ENCODE peak calls at places on chromosomes 1 and 21, in ten cellular contexts. One of them, this sample, is unnamed.

GRCh38 chr1:210830034-210831028 is 303.6 kb downstream of the KCNH1 start:
- DNase-seq in fibroblast of lung: no peak
- DNase-seq in HFFc6: no peak
- DNase-seq in cardiac muscle cell: no peak
- DNase-seq in thoracic aorta: no peak
- DNase-seq in Peyer's patch: no peak
- DNase-seq in endodermal cell: no peak
- DNase-seq in fibroblast of the aortic adventitia: no peak
- DNase-seq in B cell: no peak
- DNase-seq in neural crest cell: no peak
- DNase-seq in this sample: no peak

GRCh38 chr1:228224198-228225164 is 16.6 kb downstream of the OBSCN start:
- DNase-seq in fibroblast of lung: no peak
- DNase-seq in thoracic aorta: no peak
- DNase-seq in HFFc6: no peak
- DNase-seq in neural crest cell: no peak
- DNase-seq in cardiac muscle cell: no peak
- DNase-seq in Peyer's patch: no peak
- DNase-seq in endodermal cell: no peak
- DNase-seq in B cell: no peak
- DNase-seq in fibroblast of the aortic adventitia: no peak
- DNase-seq in this sample: no peak

GRCh38 chr1:222084996-222085395 is 343.1 kb upstream of the DUSP10 start:
- DNase-seq in thoracic aorta: no peak
- DNase-seq in B cell: no peak
- DNase-seq in cardiac muscle cell: no peak
- DNase-seq in endodermal cell: no peak
- DNase-seq in fibroblast of the aortic adventitia: peak
- DNase-seq in fibroblast of lung: no peak
- DNase-seq in HFFc6: peak
- DNase-seq in Peyer's patch: no peak
- DNase-seq in neural crest cell: no peak
- DNase-seq in this sample: no peak

GRCh38 chr1:245330951-245331350 is 176.2 kb downstream of the KIF26B start:
- DNase-seq in Peyer's patch: no peak
- DNase-seq in HFFc6: no peak
- DNase-seq in endodermal cell: no peak
- DNase-seq in fibroblast of the aortic adventitia: no peak
- DNase-seq in thoracic aorta: no peak
- DNase-seq in cardiac muscle cell: no peak
- DNase-seq in neural crest cell: no peak
- DNase-seq in B cell: no peak
- DNase-seq in fibroblast of lung: no peak
- DNase-seq in this sample: no peak

GRCh38 chr1:200279810-200280411 is 129.9 kb downstream of the ZNF281 start:
- DNase-seq in thoracic aorta: no peak
- DNase-seq in endodermal cell: peak
- DNase-seq in cardiac muscle cell: peak
- DNase-seq in B cell: no peak
- DNase-seq in fibroblast of lung: peak
- DNase-seq in Peyer's patch: peak
- DNase-seq in neural crest cell: peak
- DNase-seq in fibroblast of the aortic adventitia: peak
- DNase-seq in HFFc6: peak
- DNase-seq in this sample: no peak

GRCh38 chr1:32659581-32659980 is 8.6 kb downstream of the RBBP4 start:
- DNase-seq in B cell: no peak
- DNase-seq in Peyer's patch: no peak
- DNase-seq in cardiac muscle cell: no peak
- DNase-seq in thoracic aorta: no peak
- DNase-seq in HFFc6: no peak
- DNase-seq in fibroblast of lung: no peak
- DNase-seq in fibroblast of the aortic adventitia: no peak
- DNase-seq in endodermal cell: no peak
- DNase-seq in neural crest cell: no peak
- DNase-seq in this sample: no peak

GRCh38 chr1:170978371-170978900 is 43.1 kb downstream of the MROH9 start:
- DNase-seq in cardiac muscle cell: peak
- DNase-seq in B cell: no peak
- DNase-seq in endodermal cell: no peak
- DNase-seq in fibroblast of lung: no peak
- DNase-seq in Peyer's patch: no peak
- DNase-seq in fibroblast of the aortic adventitia: no peak
- DNase-seq in neural crest cell: no peak
- DNase-seq in HFFc6: no peak
- DNase-seq in thoracic aorta: no peak
- DNase-seq in this sample: no peak

GRCh38 chr21:27408826-27409225 is 441.9 kb upstream of the ADAMTS5 start:
- DNase-seq in endodermal cell: no peak
- DNase-seq in fibroblast of lung: no peak
- DNase-seq in fibroblast of the aortic adventitia: peak
- DNase-seq in B cell: no peak
- DNase-seq in cardiac muscle cell: no peak
- DNase-seq in thoracic aorta: no peak
- DNase-seq in Peyer's patch: no peak
- DNase-seq in neural crest cell: no peak
- DNase-seq in HFFc6: no peak
- DNase-seq in this sample: no peak

GRCh38 chr1:240247899-240248298 is 156.2 kb downstream of the FMN2 start:
- DNase-seq in fibroblast of the aortic adventitia: no peak
- DNase-seq in cardiac muscle cell: no peak
- DNase-seq in fibroblast of lung: no peak
- DNase-seq in neural crest cell: no peak
- DNase-seq in Peyer's patch: no peak
- DNase-seq in HFFc6: no peak
- DNase-seq in endodermal cell: no peak
- DNase-seq in B cell: no peak
- DNase-seq in thoracic aorta: no peak
- DNase-seq in this sample: no peak

GRCh38 chr1:151133339-151133761 is 13.1 kb downstream of the SEMA6C start:
- DNase-seq in Peyer's patch: no peak
- DNase-seq in thoracic aorta: no peak
- DNase-seq in B cell: no peak
- DNase-seq in endodermal cell: peak
- DNase-seq in cardiac muscle cell: no peak
- DNase-seq in neural crest cell: no peak
- DNase-seq in fibroblast of lung: no peak
- DNase-seq in HFFc6: no peak
- DNase-seq in fibroblast of the aortic adventitia: no peak
- DNase-seq in this sample: no peak

GRCh38 chr1:23168462-23169218 is at the start of gene LUZP1:
- DNase-seq in thoracic aorta: peak
- DNase-seq in endodermal cell: peak
- DNase-seq in neural crest cell: peak
- DNase-seq in HFFc6: peak
- DNase-seq in cardiac muscle cell: peak
- DNase-seq in Peyer's patch: peak
- DNase-seq in B cell: peak
- DNase-seq in fibroblast of the aortic adventitia: peak
- DNase-seq in fibroblast of lung: peak
- DNase-seq in this sample: peak

GRCh38 chr1:149844096-149844495 is 55.3 kb upstream of the BOLA1 start:
- DNase-seq in neural crest cell: no peak
- DNase-seq in B cell: no peak
- DNase-seq in Peyer's patch: peak
- DNase-seq in fibroblast of lung: peak
- DNase-seq in fibroblast of the aortic adventitia: peak
- DNase-seq in cardiac muscle cell: no peak
- DNase-seq in endodermal cell: peak
- DNase-seq in thoracic aorta: no peak
- DNase-seq in HFFc6: peak
- DNase-seq in this sample: peak

GRCh38 chr1:4105300-4105880 is 205.3 kb upstream of the C1orf174 start:
- DNase-seq in neural crest cell: no peak
- DNase-seq in thoracic aorta: no peak
- DNase-seq in fibroblast of lung: no peak
- DNase-seq in cardiac muscle cell: no peak
- DNase-seq in HFFc6: no peak
- DNase-seq in B cell: no peak
- DNase-seq in endodermal cell: no peak
- DNase-seq in Peyer's patch: no peak
- DNase-seq in fibroblast of the aortic adventitia: no peak
- DNase-seq in this sample: peak

GRCh38 chr1:99525313-99525712 is 120.6 kb upstream of the PALMD start:
- DNase-seq in Peyer's patch: no peak
- DNase-seq in fibroblast of the aortic adventitia: peak
- DNase-seq in HFFc6: no peak
- DNase-seq in fibroblast of lung: no peak
- DNase-seq in endodermal cell: no peak
- DNase-seq in cardiac muscle cell: no peak
- DNase-seq in neural crest cell: no peak
- DNase-seq in B cell: no peak
- DNase-seq in thoracic aorta: no peak
- DNase-seq in this sample: no peak

GRCh38 chr1:99529002-99529401 is 116.9 kb upstream of the PALMD start:
- DNase-seq in Peyer's patch: no peak
- DNase-seq in fibroblast of lung: no peak
- DNase-seq in endodermal cell: no peak
- DNase-seq in neural crest cell: no peak
- DNase-seq in fibroblast of the aortic adventitia: no peak
- DNase-seq in B cell: no peak
- DNase-seq in HFFc6: no peak
- DNase-seq in cardiac muscle cell: peak
- DNase-seq in thoracic aorta: no peak
- DNase-seq in this sample: no peak

GRCh38 chr1:99527545-99527944 is 118.4 kb upstream of the PALMD start:
- DNase-seq in endodermal cell: no peak
- DNase-seq in neural crest cell: no peak
- DNase-seq in B cell: no peak
- DNase-seq in Peyer's patch: no peak
- DNase-seq in HFFc6: no peak
- DNase-seq in thoracic aorta: no peak
- DNase-seq in fibroblast of lung: no peak
- DNase-seq in fibroblast of the aortic adventitia: peak
- DNase-seq in cardiac muscle cell: no peak
- DNase-seq in this sample: no peak

GRCh38 chr1:99531578-99532570 is 114.0 kb upstream of the PALMD start:
- DNase-seq in cardiac muscle cell: no peak
- DNase-seq in neural crest cell: no peak
- DNase-seq in HFFc6: no peak
- DNase-seq in fibroblast of lung: no peak
- DNase-seq in thoracic aorta: no peak
- DNase-seq in fibroblast of the aortic adventitia: no peak
- DNase-seq in endodermal cell: no peak
- DNase-seq in Peyer's patch: no peak
- DNase-seq in B cell: no peak
- DNase-seq in this sample: no peak

GRCh38 chr1:99527078-99527477 is 118.8 kb upstream of the PALMD start:
- DNase-seq in B cell: no peak
- DNase-seq in fibroblast of the aortic adventitia: peak
- DNase-seq in HFFc6: no peak
- DNase-seq in fibroblast of lung: peak
- DNase-seq in cardiac muscle cell: peak
- DNase-seq in Peyer's patch: no peak
- DNase-seq in endodermal cell: no peak
- DNase-seq in thoracic aorta: no peak
- DNase-seq in neural crest cell: no peak
- DNase-seq in this sample: no peak
- TF ChIP-seq CTCF in B cell: no peak
- TF ChIP-seq CTCF in fibroblast of the aortic adventitia: peak
- TF ChIP-seq CTCF in HFFc6: peak
- TF ChIP-seq CTCF in fibroblast of lung: peak
- TF ChIP-seq CTCF in cardiac muscle cell: peak
- TF ChIP-seq CTCF in Peyer's patch: no peak
- TF ChIP-seq CTCF in endodermal cell: peak
- TF ChIP-seq CTCF in thoracic aorta: no peak
- TF ChIP-seq CTCF in neural crest cell: peak
- TF ChIP-seq CTCF in this sample: no peak

DNA sequence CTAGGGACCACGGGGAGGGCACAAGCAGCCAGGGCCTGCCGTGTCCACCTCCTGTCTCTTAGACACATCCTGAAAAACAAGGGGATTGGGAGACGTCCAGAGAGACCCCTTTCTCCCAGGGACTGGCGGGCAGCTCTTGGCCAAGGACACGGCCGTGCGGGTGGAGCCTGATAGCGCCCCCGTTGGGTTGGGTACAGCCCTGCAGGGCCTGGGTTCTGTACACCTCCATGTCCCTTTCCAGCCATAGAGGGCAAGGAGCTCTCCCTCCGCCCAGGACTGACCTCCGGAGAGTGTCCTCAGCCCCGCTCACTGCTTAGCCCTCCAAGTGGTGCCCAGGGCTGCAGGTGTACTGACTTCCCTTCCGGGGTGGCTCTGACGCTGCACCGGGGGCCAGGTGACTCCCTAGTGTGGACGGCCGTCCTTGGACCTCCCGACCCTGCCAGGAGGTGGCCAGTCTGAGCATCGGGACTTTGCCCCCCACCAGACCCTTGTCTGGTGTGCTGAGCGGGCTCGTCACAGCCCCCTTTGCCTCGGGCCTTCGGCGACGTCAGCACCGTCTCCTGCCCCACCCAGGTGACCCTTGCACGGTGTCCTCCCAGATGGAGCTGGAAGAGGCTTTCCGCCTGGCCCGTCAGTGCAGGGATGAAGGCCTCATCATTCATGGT is 5.8 kb downstream of the PRKCZ start:
- DNase-seq in endodermal cell: no peak
- DNase-seq in thoracic aorta: no peak
- DNase-seq in B cell: no peak
- DNase-seq in Peyer's patch: no peak
- DNase-seq in fibroblast of the aortic adventitia: no peak
- DNase-seq in fibroblast of lung: no peak
- DNase-seq in HFFc6: no peak
- DNase-seq in neural crest cell: no peak
- DNase-seq in cardiac muscle cell: no peak
- DNase-seq in this sample: no peak
- TF ChIP-seq CTCF in endodermal cell: peak
- TF ChIP-seq CTCF in thoracic aorta: no peak
- TF ChIP-seq CTCF in B cell: no peak
- TF ChIP-seq CTCF in Peyer's patch: no peak
- TF ChIP-seq CTCF in fibroblast of the aortic adventitia: no peak
- TF ChIP-seq CTCF in fibroblast of lung: no peak
- TF ChIP-seq CTCF in HFFc6: peak
- TF ChIP-seq CTCF in neural crest cell: no peak
- TF ChIP-seq CTCF in cardiac muscle cell: no peak
- TF ChIP-seq CTCF in this sample: no peak

DNA sequence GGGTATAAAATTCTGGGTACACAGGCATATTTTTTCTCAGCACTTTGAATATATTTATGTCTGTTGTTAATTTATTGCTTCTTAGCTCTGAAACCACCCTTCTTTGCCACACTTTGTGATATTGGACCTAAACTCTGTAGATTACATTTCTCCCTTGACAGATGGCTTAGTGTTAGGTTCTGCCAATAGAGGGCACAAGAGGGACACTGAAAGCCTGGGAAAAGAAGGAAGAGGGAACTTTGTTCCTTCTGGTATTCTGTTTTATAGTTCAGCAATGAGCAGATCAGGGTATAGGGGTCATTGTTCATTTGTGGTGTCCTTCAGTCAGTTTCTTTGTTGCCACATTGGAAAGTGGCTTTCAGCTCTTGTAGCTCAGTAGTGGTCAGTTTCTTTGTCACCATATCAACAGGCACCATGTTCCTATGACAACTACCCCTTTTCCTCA is 423.5 kb upstream of the PROX1 start:
- DNase-seq in fibroblast of the aortic adventitia: no peak
- DNase-seq in thoracic aorta: no peak
- DNase-seq in cardiac muscle cell: peak
- DNase-seq in endodermal cell: peak
- DNase-seq in fibroblast of lung: no peak
- DNase-seq in neural crest cell: no peak
- DNase-seq in B cell: no peak
- DNase-seq in Peyer's patch: no peak
- DNase-seq in HFFc6: no peak
- DNase-seq in this sample: no peak
- TF ChIP-seq CTCF in fibroblast of the aortic adventitia: no peak
- TF ChIP-seq CTCF in thoracic aorta: no peak
- TF ChIP-seq CTCF in cardiac muscle cell: no peak
- TF ChIP-seq CTCF in endodermal cell: peak
- TF ChIP-seq CTCF in fibroblast of lung: peak
- TF ChIP-seq CTCF in neural crest cell: peak
- TF ChIP-seq CTCF in B cell: no peak
- TF ChIP-seq CTCF in Peyer's patch: peak
- TF ChIP-seq CTCF in HFFc6: no peak
- TF ChIP-seq CTCF in this sample: no peak

GRCh38 chr1:110339427-110340206 is 440 bp downstream of the RBM15 start:
- DNase-seq in HFFc6: peak
- DNase-seq in neural crest cell: no peak
- DNase-seq in thoracic aorta: peak
- DNase-seq in B cell: peak
- DNase-seq in Peyer's patch: peak
- DNase-seq in fibroblast of the aortic adventitia: peak
- DNase-seq in cardiac muscle cell: peak
- DNase-seq in endodermal cell: peak
- DNase-seq in fibroblast of lung: peak
- DNase-seq in this sample: no peak
- TF ChIP-seq CTCF in HFFc6: peak
- TF ChIP-seq CTCF in neural crest cell: peak
- TF ChIP-seq CTCF in thoracic aorta: peak
- TF ChIP-seq CTCF in B cell: peak
- TF ChIP-seq CTCF in Peyer's patch: peak
- TF ChIP-seq CTCF in fibroblast of the aortic adventitia: peak
- TF ChIP-seq CTCF in cardiac muscle cell: peak
- TF ChIP-seq CTCF in endodermal cell: peak
- TF ChIP-seq CTCF in fibroblast of lung: peak
- TF ChIP-seq CTCF in this sample: no peak